ENCODE peak calls at places on chromosomes 7 and 10, in ten cellular contexts. One of them, this sample, is unnamed.

GRCh38 chr7:81604075-81604807 is 165.6 kb downstream of the HGF start:
- DNase-seq in HFFc6: no peak
- DNase-seq in PC-9: no peak
- DNase-seq in aorta: no peak
- DNase-seq in uterus: no peak
- DNase-seq in naive thymus-derived CD8-positive, alpha-beta T cell: no peak
- DNase-seq in choroid plexus epithelial cell: peak
- DNase-seq in stimulated activated CD4-positive, alpha-beta T cell treated with anti-CD3 and anti-CD28 coated beads, Interleukin-2, amount 100 ng/mL, for 24 hours: no peak
- DNase-seq in IMR-90: peak
- DNase-seq in HAP-1: no peak
- DNase-seq in this sample: no peak

GRCh38 chr10:77180104-77180503 is 457.5 kb downstream of the KCNMA1 start:
- DNase-seq in HFFc6: no peak
- DNase-seq in PC-9: no peak
- DNase-seq in aorta: no peak
- DNase-seq in uterus: no peak
- DNase-seq in naive thymus-derived CD8-positive, alpha-beta T cell: no peak
- DNase-seq in choroid plexus epithelial cell: no peak
- DNase-seq in stimulated activated CD4-positive, alpha-beta T cell treated with anti-CD3 and anti-CD28 coated beads, Interleukin-2, amount 100 ng/mL, for 24 hours: no peak
- DNase-seq in IMR-90: no peak
- DNase-seq in HAP-1: no peak
- DNase-seq in this sample: no peak

GRCh38 chr7:108650487-108650886 is 80.8 kb downstream of the DNAJB9 start:
- DNase-seq in HFFc6: no peak
- DNase-seq in PC-9: no peak
- DNase-seq in aorta: no peak
- DNase-seq in uterus: no peak
- DNase-seq in naive thymus-derived CD8-positive, alpha-beta T cell: no peak
- DNase-seq in choroid plexus epithelial cell: peak
- DNase-seq in stimulated activated CD4-positive, alpha-beta T cell treated with anti-CD3 and anti-CD28 coated beads, Interleukin-2, amount 100 ng/mL, for 24 hours: no peak
- DNase-seq in IMR-90: peak
- DNase-seq in HAP-1: no peak
- DNase-seq in this sample: no peak

GRCh38 chr10:3357729-3358128 is 185.1 kb upstream of the PITRM1 start:
- DNase-seq in HFFc6: no peak
- DNase-seq in PC-9: no peak
- DNase-seq in aorta: no peak
- DNase-seq in uterus: no peak
- DNase-seq in naive thymus-derived CD8-positive, alpha-beta T cell: no peak
- DNase-seq in choroid plexus epithelial cell: no peak
- DNase-seq in stimulated activated CD4-positive, alpha-beta T cell treated with anti-CD3 and anti-CD28 coated beads, Interleukin-2, amount 100 ng/mL, for 24 hours: no peak
- DNase-seq in IMR-90: no peak
- DNase-seq in HAP-1: no peak
- DNase-seq in this sample: no peak

GRCh38 chr7:43537765-43538403 is 45.0 kb upstream of the STK17A start:
- DNase-seq in HFFc6: no peak
- DNase-seq in PC-9: no peak
- DNase-seq in aorta: no peak
- DNase-seq in uterus: no peak
- DNase-seq in naive thymus-derived CD8-positive, alpha-beta T cell: no peak
- DNase-seq in choroid plexus epithelial cell: peak
- DNase-seq in stimulated activated CD4-positive, alpha-beta T cell treated with anti-CD3 and anti-CD28 coated beads, Interleukin-2, amount 100 ng/mL, for 24 hours: no peak
- DNase-seq in IMR-90: no peak
- DNase-seq in HAP-1: no peak
- DNase-seq in this sample: no peak

GRCh38 chr10:124655191-124656112 is 88.7 kb downstream of the FAM53B start:
- DNase-seq in HFFc6: no peak
- DNase-seq in PC-9: no peak
- DNase-seq in aorta: no peak
- DNase-seq in uterus: no peak
- DNase-seq in naive thymus-derived CD8-positive, alpha-beta T cell: no peak
- DNase-seq in choroid plexus epithelial cell: no peak
- DNase-seq in stimulated activated CD4-positive, alpha-beta T cell treated with anti-CD3 and anti-CD28 coated beads, Interleukin-2, amount 100 ng/mL, for 24 hours: no peak
- DNase-seq in IMR-90: no peak
- DNase-seq in HAP-1: no peak
- DNase-seq in this sample: no peak

GRCh38 chr10:16644146-16644545 is 122.5 kb upstream of the C1QL3 start:
- DNase-seq in HFFc6: peak
- DNase-seq in PC-9: peak
- DNase-seq in aorta: no peak
- DNase-seq in uterus: no peak
- DNase-seq in naive thymus-derived CD8-positive, alpha-beta T cell: no peak
- DNase-seq in choroid plexus epithelial cell: peak
- DNase-seq in stimulated activated CD4-positive, alpha-beta T cell treated with anti-CD3 and anti-CD28 coated beads, Interleukin-2, amount 100 ng/mL, for 24 hours: no peak
- DNase-seq in IMR-90: peak
- DNase-seq in HAP-1: no peak
- DNase-seq in this sample: peak

GRCh38 chr7:130844811-130845580 is 111.0 kb upstream of the KLF14 start:
- DNase-seq in HFFc6: peak
- DNase-seq in PC-9: no peak
- DNase-seq in aorta: no peak
- DNase-seq in uterus: no peak
- DNase-seq in naive thymus-derived CD8-positive, alpha-beta T cell: no peak
- DNase-seq in choroid plexus epithelial cell: no peak
- DNase-seq in stimulated activated CD4-positive, alpha-beta T cell treated with anti-CD3 and anti-CD28 coated beads, Interleukin-2, amount 100 ng/mL, for 24 hours: no peak
- DNase-seq in IMR-90: peak
- DNase-seq in HAP-1: no peak
- DNase-seq in this sample: peak

GRCh38 chr10:53536322-53536721 is 763.7 kb upstream of the MBL2 start:
- DNase-seq in HFFc6: no peak
- DNase-seq in PC-9: no peak
- DNase-seq in aorta: no peak
- DNase-seq in uterus: no peak
- DNase-seq in naive thymus-derived CD8-positive, alpha-beta T cell: no peak
- DNase-seq in choroid plexus epithelial cell: no peak
- DNase-seq in stimulated activated CD4-positive, alpha-beta T cell treated with anti-CD3 and anti-CD28 coated beads, Interleukin-2, amount 100 ng/mL, for 24 hours: no peak
- DNase-seq in IMR-90: peak
- DNase-seq in HAP-1: no peak
- DNase-seq in this sample: no peak

GRCh38 chr7:105934577-105935185 is 28.4 kb upstream of the CDHR3 start:
- DNase-seq in HFFc6: peak
- DNase-seq in PC-9: no peak
- DNase-seq in aorta: no peak
- DNase-seq in uterus: no peak
- DNase-seq in naive thymus-derived CD8-positive, alpha-beta T cell: no peak
- DNase-seq in choroid plexus epithelial cell: peak
- DNase-seq in stimulated activated CD4-positive, alpha-beta T cell treated with anti-CD3 and anti-CD28 coated beads, Interleukin-2, amount 100 ng/mL, for 24 hours: no peak
- DNase-seq in IMR-90: peak
- DNase-seq in HAP-1: peak
- DNase-seq in this sample: no peak

GRCh38 chr7:91193141-91193540 is 71.1 kb upstream of the FZD1 start:
- DNase-seq in HFFc6: peak
- DNase-seq in PC-9: no peak
- DNase-seq in aorta: no peak
- DNase-seq in uterus: no peak
- DNase-seq in naive thymus-derived CD8-positive, alpha-beta T cell: no peak
- DNase-seq in choroid plexus epithelial cell: peak
- DNase-seq in stimulated activated CD4-positive, alpha-beta T cell treated with anti-CD3 and anti-CD28 coated beads, Interleukin-2, amount 100 ng/mL, for 24 hours: no peak
- DNase-seq in IMR-90: peak
- DNase-seq in HAP-1: no peak
- DNase-seq in this sample: no peak

GRCh38 chr7:1313591-1313990 is 80.9 kb downstream of the UNCX start:
- DNase-seq in HFFc6: no peak
- DNase-seq in PC-9: no peak
- DNase-seq in aorta: no peak
- DNase-seq in uterus: no peak
- DNase-seq in naive thymus-derived CD8-positive, alpha-beta T cell: no peak
- DNase-seq in choroid plexus epithelial cell: no peak
- DNase-seq in stimulated activated CD4-positive, alpha-beta T cell treated with anti-CD3 and anti-CD28 coated beads, Interleukin-2, amount 100 ng/mL, for 24 hours: no peak
- DNase-seq in IMR-90: no peak
- DNase-seq in HAP-1: no peak
- DNase-seq in this sample: no peak

GRCh38 chr10:31549936-31550335 is 230.9 kb downstream of the ZEB1 start:
- DNase-seq in HFFc6: no peak
- DNase-seq in PC-9: no peak
- DNase-seq in aorta: no peak
- DNase-seq in uterus: no peak
- DNase-seq in naive thymus-derived CD8-positive, alpha-beta T cell: no peak
- DNase-seq in choroid plexus epithelial cell: peak
- DNase-seq in stimulated activated CD4-positive, alpha-beta T cell treated with anti-CD3 and anti-CD28 coated beads, Interleukin-2, amount 100 ng/mL, for 24 hours: no peak
- DNase-seq in IMR-90: no peak
- DNase-seq in HAP-1: no peak
- DNase-seq in this sample: no peak

GRCh38 chr7:929311-929711 is 25.2 kb downstream of the ADAP1 start:
- DNase-seq in HFFc6: no peak
- DNase-seq in PC-9: no peak
- DNase-seq in aorta: peak
- DNase-seq in uterus: peak
- DNase-seq in naive thymus-derived CD8-positive, alpha-beta T cell: no peak
- DNase-seq in choroid plexus epithelial cell: no peak
- DNase-seq in stimulated activated CD4-positive, alpha-beta T cell treated with anti-CD3 and anti-CD28 coated beads, Interleukin-2, amount 100 ng/mL, for 24 hours: no peak
- DNase-seq in IMR-90: no peak
- DNase-seq in HAP-1: no peak
- DNase-seq in this sample: no peak

GRCh38 chr7:150964593-150965111 is 13.5 kb downstream of the KCNH2 start:
- DNase-seq in HFFc6: no peak
- DNase-seq in PC-9: no peak
- DNase-seq in aorta: no peak
- DNase-seq in uterus: no peak
- DNase-seq in naive thymus-derived CD8-positive, alpha-beta T cell: no peak
- DNase-seq in choroid plexus epithelial cell: no peak
- DNase-seq in stimulated activated CD4-positive, alpha-beta T cell treated with anti-CD3 and anti-CD28 coated beads, Interleukin-2, amount 100 ng/mL, for 24 hours: no peak
- DNase-seq in IMR-90: no peak
- DNase-seq in HAP-1: no peak
- DNase-seq in this sample: no peak

GRCh38 chr7:76430211-76430610 is 5.5 kb downstream of the ZP3 start:
- DNase-seq in HFFc6: no peak
- DNase-seq in PC-9: no peak
- DNase-seq in aorta: peak
- DNase-seq in uterus: peak
- DNase-seq in naive thymus-derived CD8-positive, alpha-beta T cell: no peak
- DNase-seq in choroid plexus epithelial cell: no peak
- DNase-seq in stimulated activated CD4-positive, alpha-beta T cell treated with anti-CD3 and anti-CD28 coated beads, Interleukin-2, amount 100 ng/mL, for 24 hours: no peak
- DNase-seq in IMR-90: no peak
- DNase-seq in HAP-1: no peak
- DNase-seq in this sample: no peak

GRCh38 chr10:11205026-11205772 is 187.5 kb downstream of the CELF2 start:
- DNase-seq in HFFc6: no peak
- DNase-seq in PC-9: no peak
- DNase-seq in aorta: no peak
- DNase-seq in uterus: no peak
- DNase-seq in naive thymus-derived CD8-positive, alpha-beta T cell: no peak
- DNase-seq in choroid plexus epithelial cell: no peak
- DNase-seq in stimulated activated CD4-positive, alpha-beta T cell treated with anti-CD3 and anti-CD28 coated beads, Interleukin-2, amount 100 ng/mL, for 24 hours: no peak
- DNase-seq in IMR-90: peak
- DNase-seq in HAP-1: no peak
- DNase-seq in this sample: no peak

GRCh38 chr7:108598858-108599257 is 29.2 kb downstream of the DNAJB9 start:
- DNase-seq in HFFc6: no peak
- DNase-seq in PC-9: no peak
- DNase-seq in aorta: no peak
- DNase-seq in uterus: no peak
- DNase-seq in naive thymus-derived CD8-positive, alpha-beta T cell: no peak
- DNase-seq in choroid plexus epithelial cell: no peak
- DNase-seq in stimulated activated CD4-positive, alpha-beta T cell treated with anti-CD3 and anti-CD28 coated beads, Interleukin-2, amount 100 ng/mL, for 24 hours: no peak
- DNase-seq in IMR-90: no peak
- DNase-seq in HAP-1: no peak
- DNase-seq in this sample: no peak

This sample was measured in keratinocyte.